ENCODE peak calls at places on chromosomes 1 and 21, in nine cellular contexts. Y is transverse colon, W is upper lobe of right lung, V is left ventricle myocardium inferior, I is tibial nerve, J is fibroblast of lung, T is endothelial cell, P is body of pancreas, O is nephron progenitor cell. G is an unnamed sample.

GRCh38 chr1:2099871-2100774 is 49.9 kb downstream of the PRKCZ start:
- DNase-seq in Y (no peak), W (peak), V (no peak), I (no peak), J (no peak), T (no peak), P (no peak), O (no peak), G (peak)

GRCh38 chr1:26175346-26175745 is 1.9 kb upstream of the CNKSR1 start:
- DNase-seq in Y (no peak), W (no peak), V (no peak), I (no peak), J (no peak), T (no peak), P (no peak), O (no peak), G (no peak)

GRCh38 chr1:41581216-41582003 is 96.9 kb upstream of the EDN2 start:
- DNase-seq in Y (no peak), W (no peak), V (no peak), I (no peak), J (no peak), T (no peak), P (no peak), O (no peak), G (no peak)

GRCh38 chr1:192448026-192448578 is 127.5 kb upstream of the RGS1 start:
- DNase-seq in Y (no peak), W (no peak), V (no peak), I (no peak), J (no peak), T (no peak), P (no peak), O (no peak), G (no peak)

GRCh38 chr1:98188769-98189168 is 267.9 kb upstream of the DPYD start:
- DNase-seq in Y (no peak), W (no peak), V (no peak), I (no peak), J (no peak), T (no peak), P (no peak), O (no peak), G (no peak)

GRCh38 chr1:207878939-207879338 is 32.0 kb downstream of the CD34 start:
- DNase-seq in Y (no peak), W (no peak), V (no peak), I (no peak), J (no peak), T (no peak), P (no peak), O (no peak), G (no peak)

GRCh38 chr1:5765997-5766913 is 226.0 kb downstream of the NPHP4 start:
- DNase-seq in Y (no peak), W (no peak), V (no peak), I (no peak), J (no peak), T (no peak), P (no peak), O (no peak), G (no peak)

GRCh38 chr1:115727706-115728249 is 40.7 kb downstream of the CASQ2 start:
- DNase-seq in Y (peak), W (peak), V (peak), I (peak), J (peak), T (no peak), P (peak), O (no peak), G (no peak)

GRCh38 chr1:178310685-178311105 is 186.1 kb downstream of the CLEC20A start:
- DNase-seq in Y (no peak), W (no peak), V (no peak), I (no peak), J (peak), T (peak), P (peak), O (peak), G (no peak)

GRCh38 chr1:200659269-200659668 is 10.4 kb downstream of the DDX59 start:
- DNase-seq in Y (no peak), W (no peak), V (no peak), I (no peak), J (no peak), T (no peak), P (no peak), O (no peak), G (no peak)

GRCh38 chr1:82565546-82565945 is 764.8 kb downstream of the ADGRL2 start:
- DNase-seq in Y (no peak), W (no peak), V (no peak), I (peak), J (peak), T (no peak), P (peak), O (no peak), G (no peak)

GRCh38 chr1:206456577-206457375 is 13.5 kb upstream of the IKBKE start:
- DNase-seq in Y (no peak), W (peak), V (no peak), I (no peak), J (peak), T (no peak), P (no peak), O (no peak), G (no peak)

GRCh38 chr1:82485591-82486369 is 685.0 kb downstream of the ADGRL2 start:
- DNase-seq in Y (peak), W (no peak), V (peak), I (peak), J (peak), T (no peak), P (peak), O (no peak), G (no peak)

GRCh38 chr1:24385160-24385939 is 28.2 kb downstream of the STPG1 start:
- DNase-seq in Y (no peak), W (no peak), V (no peak), I (no peak), J (no peak), T (peak), P (no peak), O (no peak), G (no peak)

GRCh38 chr1:226982451-226983177 is 42.5 kb downstream of the COQ8A start:
- DNase-seq in Y (no peak), W (no peak), V (no peak), I (no peak), J (no peak), T (no peak), P (no peak), O (no peak), G (no peak)

GRCh38 chr1:18793164-18793563 is 66.3 kb downstream of the TAS1R2 start:
- DNase-seq in Y (no peak), W (no peak), V (no peak), I (no peak), J (no peak), T (no peak), P (no peak), O (no peak), G (no peak)

GRCh38 chr1:18792747-18793146 is 66.7 kb downstream of the TAS1R2 start:
- DNase-seq in Y (no peak), W (no peak), V (no peak), I (no peak), J (no peak), T (no peak), P (no peak), O (no peak), G (no peak)

GRCh38 chr1:18795002-18795689 is 64.3 kb downstream of the TAS1R2 start:
- DNase-seq in Y (no peak), W (no peak), V (no peak), I (no peak), J (no peak), T (no peak), P (no peak), O (no peak), G (no peak)

GRCh38 chr1:18794066-18794465 is 65.4 kb downstream of the TAS1R2 start:
- DNase-seq in Y (no peak), W (no peak), V (no peak), I (no peak), J (no peak), T (no peak), P (no peak), O (no peak), G (no peak)

DNA sequence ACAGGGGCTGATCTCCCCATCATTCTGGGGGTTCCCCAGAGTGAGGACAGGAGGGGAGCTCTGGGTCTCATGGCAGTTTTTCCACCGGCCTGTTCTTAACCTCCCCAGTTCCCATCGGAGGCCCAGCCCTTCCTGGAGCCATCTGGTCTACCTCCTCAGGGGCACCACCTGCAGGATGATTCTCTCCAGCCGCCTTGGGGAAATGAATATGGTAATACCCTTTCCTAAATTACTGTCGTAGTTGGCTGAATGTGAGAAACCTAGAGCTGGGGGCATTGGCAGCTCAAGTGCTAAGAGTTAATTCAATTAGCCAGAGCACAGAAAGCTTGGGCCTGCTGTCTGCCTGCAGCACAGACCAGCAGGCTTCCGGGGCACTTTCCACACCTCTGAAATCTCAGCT is 64.9 kb downstream of the TAS1R2 start:
- DNase-seq in Y (no peak), W (no peak), V (no peak), I (no peak), J (no peak), T (peak), P (no peak), O (no peak), G (peak)
- TF ChIP-seq CTCF in Y (no peak), W (no peak), V (no peak), I (no peak), J (no peak), T (no peak), P (no peak), O (peak), G (peak)

GRCh38 chr21:38831526-38832467 is 26.1 kb downstream of the ETS2 start:
- DNase-seq in Y (peak), W (no peak), V (peak), I (peak), J (peak), T (no peak), P (peak), O (no peak), G (no peak)

GRCh38 chr21:38830667-38831525 is 25.2 kb downstream of the ETS2 start:
- DNase-seq in Y (no peak), W (no peak), V (no peak), I (no peak), J (no peak), T (no peak), P (no peak), O (no peak), G (no peak)

GRCh38 chr21:38834725-38835124 is 29.0 kb downstream of the ETS2 start:
- DNase-seq in Y (no peak), W (no peak), V (no peak), I (no peak), J (no peak), T (no peak), P (no peak), O (no peak), G (no peak)

GRCh38 chr21:38832664-38833063 is 26.9 kb downstream of the ETS2 start:
- DNase-seq in Y (no peak), W (no peak), V (no peak), I (no peak), J (no peak), T (no peak), P (no peak), O (no peak), G (no peak)

DNA sequence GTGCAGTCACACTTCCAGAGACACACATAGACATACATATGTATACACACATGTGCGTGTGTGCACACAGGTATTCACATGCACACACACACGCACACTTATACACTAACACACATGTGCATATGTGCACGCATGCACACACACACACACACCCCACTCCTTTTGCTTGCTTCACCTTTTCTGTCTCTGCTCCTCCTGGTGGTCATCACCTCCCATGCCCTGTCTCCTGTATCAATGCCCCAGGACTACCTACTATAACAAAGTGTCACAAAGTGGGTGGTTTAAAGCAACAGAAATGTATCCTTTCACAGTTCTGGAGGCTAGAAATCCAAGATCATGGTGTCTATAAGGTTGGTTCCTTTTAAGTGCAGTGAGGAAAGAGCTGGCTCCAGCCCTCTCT is 27.4 kb downstream of the ETS2 start:
- DNase-seq in Y (no peak), W (no peak), V (no peak), I (no peak), J (no peak), T (no peak), P (no peak), O (no peak), G (no peak)
- TF ChIP-seq CTCF in Y (no peak), W (no peak), V (no peak), I (no peak), J (no peak), T (no peak), P (no peak), O (no peak), G (no peak)

GRCh38 chr1:143611159-143611558 is 360.6 kb downstream of the FAM72C start:
- DNase-seq in Y (no peak), W (no peak), V (no peak), I (no peak), J (no peak), T (peak), P (no peak), O (no peak), G (peak)
- TF ChIP-seq CTCF in Y (no peak), W (peak), V (no peak), I (no peak), J (no peak), T (peak), P (no peak), O (no peak), G (peak)

DNA sequence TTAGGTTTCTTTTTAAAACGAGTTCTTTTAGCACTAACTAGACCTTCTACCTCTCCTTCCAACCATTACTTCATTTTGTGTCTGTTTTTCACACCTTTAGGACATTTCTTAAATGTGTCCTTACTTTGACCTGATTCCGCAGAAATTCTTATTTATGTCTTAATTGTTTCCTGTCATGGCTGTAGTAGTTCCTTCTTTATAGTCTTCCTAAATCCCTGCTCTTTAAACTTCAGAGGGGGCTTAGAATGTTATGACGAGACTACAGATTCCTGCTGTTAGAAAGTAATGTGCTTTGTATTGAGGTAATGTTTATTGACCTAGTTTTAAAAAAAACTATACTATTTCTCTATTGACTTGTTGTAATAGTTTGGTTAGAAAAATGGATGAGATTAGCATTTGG is 70.4 kb downstream of the HMCN1 start:
- DNase-seq in Y (no peak), W (no peak), V (no peak), I (no peak), J (no peak), T (no peak), P (no peak), O (no peak), G (no peak)
- TF ChIP-seq CTCF in Y (no peak), W (no peak), V (no peak), I (no peak), J (no peak), T (no peak), P (no peak), O (no peak), G (no peak)

DNA sequence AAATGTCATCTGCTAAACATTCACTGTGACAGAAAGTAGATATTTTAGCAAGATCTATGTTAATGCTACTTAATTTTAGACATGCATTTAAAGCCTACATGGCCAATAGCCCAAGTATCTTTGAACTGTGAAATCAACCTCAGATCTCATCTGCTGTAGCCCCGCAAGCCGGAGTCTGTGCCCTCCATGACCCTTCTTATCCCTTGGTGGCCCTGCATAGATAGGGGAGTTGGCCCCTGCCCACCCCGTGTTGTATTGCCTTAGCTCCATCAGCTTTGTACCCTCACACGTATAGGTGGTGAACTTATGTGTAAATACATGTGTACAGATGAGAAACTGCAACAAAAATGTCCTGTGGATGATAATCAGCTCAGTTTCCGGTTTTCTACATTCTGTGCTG is 18.5 kb downstream of the ATP5PO start:
- DNase-seq in Y (no peak), W (no peak), V (no peak), I (no peak), J (no peak), T (no peak), P (no peak), O (no peak), G (no peak)
- TF ChIP-seq CTCF in Y (no peak), W (no peak), V (no peak), I (no peak), J (no peak), T (no peak), P (no peak), O (no peak), G (no peak)

DNA sequence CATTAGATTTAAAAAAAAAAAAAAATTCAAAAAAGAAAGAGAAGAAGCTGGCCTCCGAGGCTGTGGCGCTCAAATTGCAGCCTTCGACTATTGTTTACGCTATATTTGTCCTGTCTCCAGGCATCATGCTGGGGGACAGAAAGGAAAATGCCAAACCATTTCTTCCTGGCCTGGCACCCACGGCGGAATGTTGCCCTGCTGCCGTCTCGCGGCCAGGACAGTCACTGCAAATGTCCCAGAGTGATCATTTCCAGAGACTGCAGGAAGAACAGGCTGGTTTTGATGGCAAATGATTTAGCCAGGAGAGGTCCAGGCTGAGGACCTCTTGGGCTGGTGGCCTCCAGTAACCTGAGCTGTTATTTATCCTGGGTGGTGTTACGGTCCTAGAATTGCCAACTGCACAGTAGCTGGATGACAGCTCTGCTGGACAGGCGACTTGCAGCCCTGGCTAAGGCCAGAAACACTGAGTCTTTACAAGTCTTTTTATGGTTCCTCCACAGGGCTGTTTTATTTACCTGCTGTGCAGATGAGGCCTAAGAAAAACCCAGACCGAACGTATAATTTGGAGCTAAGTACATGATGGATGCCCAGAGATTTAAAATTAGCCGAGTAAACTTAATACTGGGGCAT is 30.2 kb upstream of the LRRC38 start:
- DNase-seq in Y (peak), W (peak), V (peak), I (peak), J (no peak), T (peak), P (peak), O (peak), G (no peak)
- TF ChIP-seq CTCF in Y (peak), W (peak), V (peak), I (peak), J (no peak), T (no peak), P (peak), O (peak), G (no peak)

GRCh38 chr1:44503625-44504024 is 98.6 kb downstream of the RNF220 start:
- DNase-seq in Y (no peak), W (no peak), V (no peak), I (no peak), J (no peak), T (no peak), P (no peak), O (no peak), G (no peak)

GRCh38 chr1:44497422-44498170 is 92.5 kb downstream of the RNF220 start:
- DNase-seq in Y (no peak), W (no peak), V (no peak), I (no peak), J (no peak), T (no peak), P (no peak), O (no peak), G (no peak)

GRCh38 chr1:44501022-44501910 is 96.2 kb downstream of the RNF220 start:
- DNase-seq in Y (no peak), W (no peak), V (no peak), I (no peak), J (no peak), T (peak), P (no peak), O (no peak), G (peak)

GRCh38 chr1:44499306-44499705 is 94.3 kb downstream of the RNF220 start:
- DNase-seq in Y (no peak), W (no peak), V (no peak), I (no peak), J (no peak), T (no peak), P (no peak), O (no peak), G (no peak)

DNA sequence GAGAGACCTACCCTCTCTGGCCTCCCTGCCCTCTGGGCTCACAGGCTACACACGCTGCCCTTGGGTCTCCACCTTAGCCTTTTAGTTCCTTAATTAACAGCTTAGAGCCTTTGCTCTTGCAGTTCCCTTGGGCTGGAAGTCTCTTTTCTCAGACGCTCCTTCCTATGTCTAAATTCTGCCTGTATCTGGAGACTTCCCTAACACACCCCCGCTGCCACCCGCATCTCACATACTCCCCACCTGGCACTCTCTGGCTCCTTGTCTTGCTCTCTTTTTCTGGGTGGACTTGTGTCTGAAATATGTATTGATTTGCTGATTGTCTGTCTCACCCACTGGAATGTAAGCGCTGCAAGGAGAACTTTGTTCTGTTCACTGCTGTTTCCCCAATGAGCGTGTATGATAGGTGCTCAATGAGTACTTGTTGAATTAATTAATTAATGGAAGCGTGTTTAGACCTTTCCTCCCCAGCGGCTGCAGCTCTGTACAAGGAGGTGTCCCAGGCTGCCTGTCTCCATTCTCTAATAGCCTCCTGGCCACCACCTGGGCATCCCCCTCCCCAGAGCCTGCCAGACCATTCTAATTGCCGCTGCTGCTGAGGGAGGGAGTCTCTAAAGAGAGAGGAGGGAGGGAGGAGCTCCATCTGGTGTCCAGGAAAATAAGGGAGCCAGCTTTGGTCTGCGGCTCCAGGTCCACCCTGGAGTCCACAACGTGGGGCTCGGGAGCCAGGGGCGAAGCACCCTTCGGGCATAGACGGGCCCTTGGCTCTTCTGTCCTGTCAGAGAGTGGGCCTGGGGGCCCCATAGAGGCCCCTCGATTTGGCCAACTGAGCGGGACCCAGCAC is 95.3 kb downstream of the RNF220 start:
- DNase-seq in Y (no peak), W (no peak), V (no peak), I (no peak), J (peak), T (peak), P (no peak), O (peak), G (peak)
- TF ChIP-seq CTCF in Y (no peak), W (peak), V (peak), I (peak), J (peak), T (no peak), P (no peak), O (no peak), G (no peak)

G was measured in glutamatergic neuron.